ENCODE peak calls at places on chromosomes 16 and 17, in ten cellular contexts. One of them, this sample, is unnamed.

GRCh38 chr17:48559609-48560451 is 14.9 kb upstream of the HOXB2 start:
- DNase-seq in fibroblast of lung: no peak
- DNase-seq in mucosa of descending colon: no peak
- DNase-seq in left ventricle myocardium inferior: no peak
- DNase-seq in esophagus muscularis mucosa: no peak
- DNase-seq in breast epithelium: no peak
- DNase-seq in astrocyte of the spinal cord: no peak
- DNase-seq in epithelial cell of esophagus: no peak
- DNase-seq in BE2C: no peak
- DNase-seq in Peyer's patch: no peak
- DNase-seq in this sample: no peak

GRCh38 chr17:21076242-21076641 is 33.4 kb upstream of the USP22 start:
- DNase-seq in epithelial cell of esophagus: no peak
- DNase-seq in esophagus muscularis mucosa: no peak
- DNase-seq in astrocyte of the spinal cord: no peak
- DNase-seq in fibroblast of lung: no peak
- DNase-seq in mucosa of descending colon: no peak
- DNase-seq in BE2C: no peak
- DNase-seq in Peyer's patch: no peak
- DNase-seq in left ventricle myocardium inferior: no peak
- DNase-seq in breast epithelium: no peak
- DNase-seq in this sample: no peak

GRCh38 chr17:74465378-74466110 is 890 bp upstream of the CD300A start:
- DNase-seq in astrocyte of the spinal cord: no peak
- DNase-seq in breast epithelium: no peak
- DNase-seq in left ventricle myocardium inferior: no peak
- DNase-seq in fibroblast of lung: no peak
- DNase-seq in Peyer's patch: no peak
- DNase-seq in esophagus muscularis mucosa: no peak
- DNase-seq in BE2C: no peak
- DNase-seq in epithelial cell of esophagus: no peak
- DNase-seq in mucosa of descending colon: no peak
- DNase-seq in this sample: no peak

GRCh38 chr17:37131064-37131463 is 182.3 kb downstream of the AATF start:
- DNase-seq in astrocyte of the spinal cord: peak
- DNase-seq in epithelial cell of esophagus: no peak
- DNase-seq in BE2C: no peak
- DNase-seq in fibroblast of lung: peak
- DNase-seq in left ventricle myocardium inferior: no peak
- DNase-seq in breast epithelium: no peak
- DNase-seq in Peyer's patch: no peak
- DNase-seq in mucosa of descending colon: no peak
- DNase-seq in esophagus muscularis mucosa: no peak
- DNase-seq in this sample: peak

GRCh38 chr17:72219136-72219823 is 98.5 kb downstream of the SOX9 start:
- DNase-seq in fibroblast of lung: peak
- DNase-seq in astrocyte of the spinal cord: no peak
- DNase-seq in left ventricle myocardium inferior: no peak
- DNase-seq in breast epithelium: no peak
- DNase-seq in mucosa of descending colon: no peak
- DNase-seq in epithelial cell of esophagus: no peak
- DNase-seq in BE2C: peak
- DNase-seq in esophagus muscularis mucosa: no peak
- DNase-seq in Peyer's patch: no peak
- DNase-seq in this sample: no peak

GRCh38 chr17:64547354-64547753 is 40.6 kb downstream of the CEP95 start:
- DNase-seq in mucosa of descending colon: no peak
- DNase-seq in astrocyte of the spinal cord: no peak
- DNase-seq in esophagus muscularis mucosa: no peak
- DNase-seq in BE2C: no peak
- DNase-seq in breast epithelium: no peak
- DNase-seq in left ventricle myocardium inferior: no peak
- DNase-seq in fibroblast of lung: no peak
- DNase-seq in Peyer's patch: no peak
- DNase-seq in epithelial cell of esophagus: no peak
- DNase-seq in this sample: no peak

GRCh38 chr17:78529871-78530670 is 47.1 kb downstream of the DNAH17 start:
- DNase-seq in astrocyte of the spinal cord: no peak
- DNase-seq in BE2C: peak
- DNase-seq in esophagus muscularis mucosa: no peak
- DNase-seq in fibroblast of lung: no peak
- DNase-seq in mucosa of descending colon: peak
- DNase-seq in breast epithelium: no peak
- DNase-seq in epithelial cell of esophagus: no peak
- DNase-seq in Peyer's patch: no peak
- DNase-seq in left ventricle myocardium inferior: no peak
- DNase-seq in this sample: no peak

GRCh38 chr17:81959362-81960129 is 1.4 kb downstream of the NOTUM start:
- DNase-seq in astrocyte of the spinal cord: no peak
- DNase-seq in mucosa of descending colon: peak
- DNase-seq in BE2C: peak
- DNase-seq in left ventricle myocardium inferior: peak
- DNase-seq in fibroblast of lung: peak
- DNase-seq in epithelial cell of esophagus: peak
- DNase-seq in breast epithelium: peak
- DNase-seq in esophagus muscularis mucosa: no peak
- DNase-seq in Peyer's patch: peak
- DNase-seq in this sample: no peak

GRCh38 chr16:24838554-24839266 is 7.1 kb upstream of the SLC5A11 start:
- DNase-seq in left ventricle myocardium inferior: no peak
- DNase-seq in astrocyte of the spinal cord: peak
- DNase-seq in breast epithelium: no peak
- DNase-seq in fibroblast of lung: peak
- DNase-seq in epithelial cell of esophagus: peak
- DNase-seq in mucosa of descending colon: no peak
- DNase-seq in Peyer's patch: no peak
- DNase-seq in BE2C: no peak
- DNase-seq in esophagus muscularis mucosa: no peak
- DNase-seq in this sample: no peak

GRCh38 chr17:45345554-45346254 is 28.9 kb upstream of the MAP3K14 start:
- DNase-seq in BE2C: no peak
- DNase-seq in esophagus muscularis mucosa: no peak
- DNase-seq in fibroblast of lung: peak
- DNase-seq in astrocyte of the spinal cord: peak
- DNase-seq in breast epithelium: no peak
- DNase-seq in Peyer's patch: no peak
- DNase-seq in epithelial cell of esophagus: no peak
- DNase-seq in mucosa of descending colon: no peak
- DNase-seq in left ventricle myocardium inferior: no peak
- DNase-seq in this sample: peak

GRCh38 chr17:4950757-4951204 is at the start of gene ENO3:
- DNase-seq in fibroblast of lung: no peak
- DNase-seq in left ventricle myocardium inferior: peak
- DNase-seq in breast epithelium: no peak
- DNase-seq in mucosa of descending colon: peak
- DNase-seq in esophagus muscularis mucosa: no peak
- DNase-seq in astrocyte of the spinal cord: no peak
- DNase-seq in epithelial cell of esophagus: no peak
- DNase-seq in Peyer's patch: no peak
- DNase-seq in BE2C: peak
- DNase-seq in this sample: no peak

GRCh38 chr17:41464682-41465081 is 2.5 kb downstream of the KRT32 start:
- DNase-seq in BE2C: no peak
- DNase-seq in mucosa of descending colon: no peak
- DNase-seq in breast epithelium: peak
- DNase-seq in Peyer's patch: no peak
- DNase-seq in epithelial cell of esophagus: peak
- DNase-seq in esophagus muscularis mucosa: no peak
- DNase-seq in fibroblast of lung: peak
- DNase-seq in astrocyte of the spinal cord: peak
- DNase-seq in left ventricle myocardium inferior: peak
- DNase-seq in this sample: peak

GRCh38 chr17:62912363-62912762 is 53.7 kb upstream of the TANC2 start:
- DNase-seq in esophagus muscularis mucosa: no peak
- DNase-seq in left ventricle myocardium inferior: no peak
- DNase-seq in mucosa of descending colon: no peak
- DNase-seq in epithelial cell of esophagus: no peak
- DNase-seq in fibroblast of lung: no peak
- DNase-seq in breast epithelium: no peak
- DNase-seq in Peyer's patch: no peak
- DNase-seq in astrocyte of the spinal cord: no peak
- DNase-seq in BE2C: no peak
- DNase-seq in this sample: no peak

GRCh38 chr16:55563797-55564196 is 2.7 kb upstream of the CAPNS2 start:
- DNase-seq in breast epithelium: no peak
- DNase-seq in BE2C: no peak
- DNase-seq in mucosa of descending colon: no peak
- DNase-seq in epithelial cell of esophagus: peak
- DNase-seq in esophagus muscularis mucosa: no peak
- DNase-seq in Peyer's patch: no peak
- DNase-seq in fibroblast of lung: no peak
- DNase-seq in astrocyte of the spinal cord: no peak
- DNase-seq in left ventricle myocardium inferior: no peak
- DNase-seq in this sample: no peak

GRCh38 chr17:45334701-45335677 is 18.2 kb upstream of the MAP3K14 start:
- DNase-seq in left ventricle myocardium inferior: no peak
- DNase-seq in esophagus muscularis mucosa: peak
- DNase-seq in astrocyte of the spinal cord: no peak
- DNase-seq in fibroblast of lung: no peak
- DNase-seq in breast epithelium: no peak
- DNase-seq in Peyer's patch: no peak
- DNase-seq in epithelial cell of esophagus: no peak
- DNase-seq in mucosa of descending colon: no peak
- DNase-seq in BE2C: no peak
- DNase-seq in this sample: no peak

GRCh38 chr16:53159781-53160436 is 105.1 kb downstream of the CHD9 start:
- DNase-seq in BE2C: peak
- DNase-seq in left ventricle myocardium inferior: no peak
- DNase-seq in fibroblast of lung: peak
- DNase-seq in epithelial cell of esophagus: peak
- DNase-seq in esophagus muscularis mucosa: no peak
- DNase-seq in mucosa of descending colon: no peak
- DNase-seq in astrocyte of the spinal cord: peak
- DNase-seq in Peyer's patch: no peak
- DNase-seq in breast epithelium: no peak
- DNase-seq in this sample: peak

DNA sequence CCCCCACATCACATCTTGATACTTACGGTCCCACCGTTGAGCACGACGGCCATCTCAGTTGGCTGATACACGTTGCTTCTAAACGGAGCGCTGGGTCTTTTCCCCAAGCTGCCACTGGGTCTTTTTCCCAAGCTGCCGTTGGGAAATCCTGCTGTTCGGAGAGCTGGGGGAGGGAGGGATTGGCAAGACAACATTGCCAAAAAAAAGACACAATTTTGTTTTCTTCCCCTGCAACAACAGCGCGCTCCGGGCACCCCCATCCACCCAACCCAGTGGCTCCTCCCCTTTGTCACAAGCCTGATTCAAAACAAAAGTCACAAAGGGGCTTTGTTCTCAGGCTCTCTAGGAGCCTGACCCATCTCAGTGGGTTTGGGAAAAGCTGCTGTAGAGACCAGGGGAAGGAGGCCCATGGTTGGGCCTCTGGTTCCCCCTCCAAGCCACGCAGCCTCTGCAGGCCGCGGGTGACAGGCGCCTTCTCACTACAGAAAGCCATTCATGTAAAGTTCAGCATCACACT is 22.8 kb downstream of the GPRC5B start:
- DNase-seq in epithelial cell of esophagus: no peak
- DNase-seq in fibroblast of lung: no peak
- DNase-seq in esophagus muscularis mucosa: no peak
- DNase-seq in breast epithelium: no peak
- DNase-seq in Peyer's patch: no peak
- DNase-seq in left ventricle myocardium inferior: no peak
- DNase-seq in astrocyte of the spinal cord: no peak
- DNase-seq in BE2C: no peak
- DNase-seq in mucosa of descending colon: no peak
- DNase-seq in this sample: no peak
- H3K4me3 ChIP-seq in epithelial cell of esophagus: no peak
- H3K4me3 ChIP-seq in fibroblast of lung: no peak
- H3K4me3 ChIP-seq in esophagus muscularis mucosa: no peak
- H3K4me3 ChIP-seq in breast epithelium: no peak
- H3K4me3 ChIP-seq in Peyer's patch: no peak
- H3K4me3 ChIP-seq in left ventricle myocardium inferior: peak
- H3K4me3 ChIP-seq in astrocyte of the spinal cord: no peak
- H3K4me3 ChIP-seq in BE2C: no peak
- H3K4me3 ChIP-seq in mucosa of descending colon: no peak
- H3K4me3 ChIP-seq in this sample: no peak

DNA sequence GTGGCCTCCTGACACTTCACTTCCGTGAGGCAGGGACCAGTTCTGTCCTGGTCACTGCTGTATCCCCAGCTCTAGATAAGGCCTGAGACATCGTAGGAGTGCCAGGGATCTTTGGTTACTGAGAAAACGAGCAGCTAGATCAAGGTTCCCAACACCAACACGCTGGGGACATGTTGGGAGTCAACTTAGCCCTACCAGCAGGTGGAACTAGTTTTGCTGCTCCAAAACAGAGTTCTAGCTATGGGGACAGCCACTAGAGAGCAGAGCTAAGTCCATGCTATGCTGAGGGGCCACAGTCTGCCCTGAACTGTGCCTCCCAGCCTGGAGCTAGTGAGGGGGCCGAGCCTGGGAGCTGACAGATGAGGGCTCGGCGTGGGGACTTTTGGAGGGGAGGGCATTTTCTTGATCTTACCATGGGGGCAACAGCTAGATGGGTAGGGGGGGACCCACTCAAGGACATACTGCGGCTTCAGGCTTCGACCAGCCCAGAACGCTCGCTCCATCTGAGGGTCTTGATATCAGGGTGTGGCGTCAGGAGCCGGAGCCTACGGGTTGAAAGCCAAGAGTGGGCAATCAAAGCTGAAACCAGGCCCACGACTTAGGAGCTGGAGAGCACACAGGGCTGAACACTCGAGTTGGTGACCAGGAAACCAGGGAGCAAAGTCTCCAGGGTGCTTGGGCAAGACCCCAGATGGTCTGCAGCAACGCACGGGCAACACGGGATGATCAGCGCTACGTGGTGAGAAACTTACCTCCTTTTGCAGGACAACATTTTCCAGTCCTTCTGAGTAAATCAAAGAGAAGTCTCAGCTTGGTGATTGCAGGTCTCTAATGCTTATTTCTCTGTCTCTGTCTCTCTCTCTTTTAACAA is 13.4 kb downstream of the SNX20 start:
- DNase-seq in breast epithelium: no peak
- DNase-seq in fibroblast of lung: no peak
- DNase-seq in left ventricle myocardium inferior: no peak
- DNase-seq in epithelial cell of esophagus: peak
- DNase-seq in mucosa of descending colon: no peak
- DNase-seq in BE2C: no peak
- DNase-seq in Peyer's patch: no peak
- DNase-seq in esophagus muscularis mucosa: no peak
- DNase-seq in astrocyte of the spinal cord: no peak
- DNase-seq in this sample: no peak
- TF ChIP-seq CTCF in breast epithelium: no peak
- TF ChIP-seq CTCF in fibroblast of lung: no peak
- TF ChIP-seq CTCF in left ventricle myocardium inferior: no peak
- TF ChIP-seq CTCF in epithelial cell of esophagus: peak
- TF ChIP-seq CTCF in mucosa of descending colon: no peak
- TF ChIP-seq CTCF in BE2C: no peak
- TF ChIP-seq CTCF in Peyer's patch: no peak
- TF ChIP-seq CTCF in esophagus muscularis mucosa: no peak
- TF ChIP-seq CTCF in astrocyte of the spinal cord: no peak
- TF ChIP-seq CTCF in this sample: no peak

GRCh38 chr17:44314869-44315661 is 6.7 kb downstream of the RUNDC3A start:
- DNase-seq in breast epithelium: no peak
- DNase-seq in esophagus muscularis mucosa: no peak
- DNase-seq in BE2C: no peak
- DNase-seq in mucosa of descending colon: no peak
- DNase-seq in epithelial cell of esophagus: peak
- DNase-seq in fibroblast of lung: no peak
- DNase-seq in Peyer's patch: no peak
- DNase-seq in left ventricle myocardium inferior: no peak
- DNase-seq in astrocyte of the spinal cord: no peak
- DNase-seq in this sample: no peak
- H3K4me3 ChIP-seq in breast epithelium: no peak
- H3K4me3 ChIP-seq in esophagus muscularis mucosa: peak
- H3K4me3 ChIP-seq in BE2C: no peak
- H3K4me3 ChIP-seq in mucosa of descending colon: no peak
- H3K4me3 ChIP-seq in epithelial cell of esophagus: peak
- H3K4me3 ChIP-seq in fibroblast of lung: no peak
- H3K4me3 ChIP-seq in Peyer's patch: peak
- H3K4me3 ChIP-seq in left ventricle myocardium inferior: peak
- H3K4me3 ChIP-seq in astrocyte of the spinal cord: no peak
- H3K4me3 ChIP-seq in this sample: peak

GRCh38 chr16:31718998-31719397 is 154.6 kb upstream of the ZNF267 start:
- DNase-seq in left ventricle myocardium inferior: no peak
- DNase-seq in esophagus muscularis mucosa: no peak
- DNase-seq in fibroblast of lung: no peak
- DNase-seq in epithelial cell of esophagus: no peak
- DNase-seq in breast epithelium: no peak
- DNase-seq in mucosa of descending colon: no peak
- DNase-seq in astrocyte of the spinal cord: no peak
- DNase-seq in Peyer's patch: no peak
- DNase-seq in BE2C: no peak
- DNase-seq in this sample: no peak
- TF ChIP-seq CTCF in left ventricle myocardium inferior: no peak
- TF ChIP-seq CTCF in esophagus muscularis mucosa: no peak
- TF ChIP-seq CTCF in fibroblast of lung: no peak
- TF ChIP-seq CTCF in epithelial cell of esophagus: no peak
- TF ChIP-seq CTCF in breast epithelium: no peak
- TF ChIP-seq CTCF in mucosa of descending colon: no peak
- TF ChIP-seq CTCF in astrocyte of the spinal cord: no peak
- TF ChIP-seq CTCF in Peyer's patch: no peak
- TF ChIP-seq CTCF in BE2C: no peak
- TF ChIP-seq CTCF in this sample: no peak

This sample was measured in HFF-Myc.